ENCODE peak calls at places on chromosomes 16 and 17, in four cellular contexts. J, L, H and T are unnamed samples. For H3K36me3, the result is how much of the 10 kb centered on the place peaks cover.

GRCh38 chr17:49101054-49101534 is 31.5 kb upstream of the B4GALNT2 start:
- DNase-seq in J (no peak), H (peak), L (no peak), T (no peak)

GRCh38 chr17:9522074-9522473 is 53.5 kb downstream of the STX8 start:
- DNase-seq in L (peak), H (peak), J (peak), T (peak)

GRCh38 chr17:74981979-74982662 is 5.3 kb upstream of the CDR2L start:
- DNase-seq in J (peak), L (peak), H (peak), T (peak)

GRCh38 chr17:55117063-55117611 is 147.6 kb upstream of the HLF start:
- DNase-seq in J (no peak), L (no peak), H (no peak), T (no peak)

GRCh38 chr16:12420661-12421209 is 383.0 kb downstream of the CPPED1 start:
- DNase-seq in H (peak), L (no peak), J (no peak), T (no peak)

GRCh38 chr16:81891734-81892364 is 112.8 kb downstream of the PLCG2 start:
- DNase-seq in J (no peak), H (peak), L (no peak), T (no peak)

GRCh38 chr17:40122944-40123810 is 1.4 kb downstream of the MSL1 start:
- DNase-seq in L (peak), J (peak), H (peak), T (peak)

GRCh38 chr17:71071837-71072236 is 902.5 kb downstream of the KCNJ2 start:
- DNase-seq in J (no peak), L (no peak), H (peak), T (no peak)

GRCh38 chr17:16352303-16352837 is 899 bp downstream of the CENPV start:
- DNase-seq in L (peak), H (no peak), J (peak), T (peak)

GRCh38 chr17:82058230-82058854 is 6.6 kb downstream of the GPS1 start:
- DNase-seq in L (no peak), H (no peak), J (no peak), T (peak)

GRCh38 chr16:60648260-60648659 is 1388.0 kb downstream of the CDH8 start:
- DNase-seq in J (no peak), L (no peak), H (no peak), T (no peak)

GRCh38 chr16:86991679-86992078 is 325.5 kb downstream of the C16orf95 start:
- DNase-seq in L (no peak), J (no peak), H (peak), T (no peak)

GRCh38 chr17:69638516-69638915 is 224.0 kb downstream of the MAP2K6 start:
- DNase-seq in H (peak), J (no peak), L (no peak), T (no peak)

GRCh38 chr17:69634844-69635243 is 220.3 kb downstream of the MAP2K6 start:
- DNase-seq in J (no peak), L (no peak), H (no peak), T (no peak)

GRCh38 chr17:69639096-69639495 is 224.6 kb downstream of the MAP2K6 start:
- DNase-seq in L (no peak), J (no peak), H (peak), T (no peak)

GRCh38 chr17:69640073-69640472 is 225.6 kb downstream of the MAP2K6 start:
- DNase-seq in H (no peak), L (no peak), J (no peak), T (no peak)

GRCh38 chr17:69637399-69638165 is 223.1 kb downstream of the MAP2K6 start:
- DNase-seq in L (no peak), J (peak), H (no peak), T (no peak)
- TF ChIP-seq EZH2phosphoT487 in L (no peak), J (no peak), H (no peak), T (no peak)

GRCh38 chr16:28118636-28119035 is 55.1 kb upstream of the GSG1L start:
- DNase-seq in L (no peak), H (no peak), J (no peak), T (no peak)
- H3K36me3 ChIP-seq in L (half or more), H (under half), J (under half), T (half or more)

GRCh38 chr16:52068447-52069074 is 478.4 kb downstream of the TOX3 start:
- DNase-seq in H (peak), J (peak), L (no peak), T (peak)
- TF ChIP-seq CTCF in H (no peak), J (peak), L (peak), T (peak)

GRCh38 chr16:79788949-79789348 is 188.4 kb upstream of the MAF start:
- DNase-seq in L (no peak), J (no peak), H (no peak), T (no peak)

GRCh38 chr16:79786389-79786788 is 185.9 kb upstream of the MAF start:
- DNase-seq in H (no peak), L (no peak), J (no peak), T (no peak)

DNA sequence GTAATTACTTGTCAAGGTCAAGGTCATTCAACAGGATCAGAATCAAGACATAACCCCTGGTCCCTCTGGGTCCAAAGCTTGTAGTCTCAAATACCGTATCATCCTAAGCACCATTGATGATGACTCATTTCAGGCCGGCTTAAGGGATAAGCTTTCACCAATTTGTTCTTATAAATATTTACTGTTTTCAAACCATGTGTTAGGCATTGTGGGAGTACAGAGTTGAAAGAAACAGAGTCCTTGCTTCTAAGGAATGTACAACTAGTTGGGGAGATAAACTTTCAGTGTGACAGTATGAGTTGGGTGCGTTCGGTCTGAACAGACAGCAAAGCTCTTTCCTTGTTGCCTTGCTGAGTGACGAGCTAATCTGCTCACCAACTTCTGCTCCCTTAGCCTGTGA is 183.5 kb upstream of the MAF start:
- DNase-seq in H (no peak), L (no peak), J (no peak), T (no peak)
- TF ChIP-seq EZH2phosphoT487 in H (no peak), L (no peak), J (no peak), T (no peak)

DNA sequence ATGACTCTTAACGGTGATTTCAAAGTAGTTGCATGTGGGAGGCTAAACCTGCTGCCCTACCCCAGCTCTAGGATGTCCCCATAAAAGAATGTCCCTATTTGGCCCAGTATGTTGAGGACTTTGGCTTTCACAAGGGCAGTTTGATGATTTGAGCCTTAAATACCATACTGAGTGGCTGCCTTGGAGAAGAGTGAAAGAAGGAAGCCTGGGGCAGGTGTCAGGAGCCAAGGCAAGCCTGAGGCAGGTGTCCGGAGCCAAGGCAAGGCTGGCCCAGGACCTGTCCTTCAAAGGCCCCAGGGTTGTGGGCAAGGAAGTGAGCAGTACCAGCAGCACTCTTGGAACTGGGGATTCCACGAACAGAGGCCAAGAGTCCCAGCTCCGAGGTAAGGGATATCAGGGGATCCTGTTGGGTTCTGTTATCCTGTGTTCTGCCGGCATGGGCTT is 18.6 kb downstream of the ST6GALNAC2 start:
- DNase-seq in H (no peak), J (no peak), L (peak), T (no peak)
- H3K36me3 ChIP-seq in H (under half), J (under half), L (half or more), T (under half)

GRCh38 chr17:27327871-27328270 is 34.0 kb downstream of the WSB1 start:
- DNase-seq in H (no peak), J (no peak), L (no peak), T (no peak)
- TF ChIP-seq CTCF in H (no peak), J (no peak), L (no peak), T (no peak)

GRCh38 chr17:42422958-42423712 is at the start of gene CAVIN1:
- DNase-seq in H (no peak), L (no peak), J (peak), T (peak)
- TF ChIP-seq EZH2phosphoT487 in H (no peak), L (no peak), J (no peak), T (no peak)

GRCh38 chr17:778096-778495 is 4.0 kb downstream of the GLOD4 start:
- DNase-seq in H (no peak), J (no peak), L (no peak), T (no peak)
- H3K36me3 ChIP-seq in H (under half), J (under half), L (half or more), T (under half)

DNA sequence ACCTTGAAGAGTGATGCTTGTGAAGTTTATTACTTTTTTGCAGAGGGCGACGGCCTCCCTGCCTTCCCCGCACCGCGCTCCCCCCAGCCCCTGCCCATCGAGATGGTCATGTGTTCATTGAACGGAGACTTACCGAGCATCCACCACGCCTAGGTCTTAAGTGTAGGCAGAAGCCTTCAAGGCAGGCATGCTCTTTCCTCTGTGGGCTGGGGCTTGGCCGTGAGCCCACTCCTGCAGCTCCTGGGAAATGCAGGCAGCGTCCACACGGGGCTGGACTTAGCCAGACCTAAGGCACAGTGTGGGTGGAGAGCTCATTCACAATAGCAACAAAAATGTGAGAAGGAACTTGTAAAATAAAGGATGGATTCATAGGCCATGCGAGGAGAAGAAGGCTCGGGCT is 19.2 kb downstream of the RNF213 start:
- DNase-seq in J (no peak), L (no peak), H (no peak), T (no peak)
- TF ChIP-seq CTCF in J (no peak), L (no peak), H (no peak), T (no peak)